ENCODE peak calls at places on chromosomes 16 and 17, in six cellular contexts. L is endothelial cell of umbilical vein, T is dorsolateral prefrontal cortex, I is uterus, U is lower leg skin, G is progenitor cell of endocrine pancreas. M is an unnamed sample.
A peak's percentile ranks its signal among the peaks of the same experiment; 100 is the strongest.

GRCh38 chr16:57610611-57611010 is 17.8 kb upstream of the ADGRG1 start:
- DNase-seq in L (no peak), T (no peak), I (no peak), U (no peak), G (no peak), M (no peak)

GRCh38 chr17:28518132-28518531 is 12.0 kb downstream of the FOXN1 start:
- DNase-seq in L (no peak), T (no peak), I (no peak), U (no peak), G (no peak), M (no peak)

GRCh38 chr16:81680444-81681263 is 98.4 kb upstream of the PLCG2 start:
- DNase-seq in L (no peak), T (no peak), I (no peak), U (no peak), G (no peak), M (no peak)

GRCh38 chr17:55576237-55576998 is 65.2 kb upstream of the SMIM36 start:
- DNase-seq in L (peak; percentile 53), T (no peak), I (peak; percentile 47), U (no peak), G (no peak), M (no peak)

GRCh38 chr17:56754523-56755208 is 79.1 kb downstream of the C17orf67 start:
- DNase-seq in L (peak; percentile 53), T (no peak), I (no peak), U (no peak), G (no peak), M (no peak)

GRCh38 chr17:80691784-80692183 is 147.1 kb downstream of the RPTOR start:
- DNase-seq in L (no peak), T (no peak), I (no peak), U (no peak), G (no peak), M (no peak)

GRCh38 chr16:23013484-23013883 is 135.8 kb downstream of the USP31 start:
- DNase-seq in L (peak; percentile 6), T (no peak), I (no peak), U (no peak), G (no peak), M (no peak)

GRCh38 chr17:17119533-17119932 is 77.3 kb downstream of the MPRIP start:
- DNase-seq in L (peak; percentile 29), T (no peak), I (no peak), U (no peak), G (no peak), M (no peak)

GRCh38 chr17:2883544-2884203 is 87.4 kb downstream of the RAP1GAP2 start:
- DNase-seq in L (no peak), T (no peak), I (no peak), U (no peak), G (no peak), M (peak; percentile 65)

GRCh38 chr16:85490971-85491771 is 122.0 kb upstream of the GSE1 start:
- DNase-seq in L (no peak), T (no peak), I (no peak), U (no peak), G (no peak), M (peak; percentile 66)

GRCh38 chr17:77887464-77888241 is 70.8 kb upstream of the TNRC6C start:
- DNase-seq in L (peak; percentile 44), T (peak; percentile 70), I (peak; percentile 86), U (peak; percentile 81), G (no peak), M (peak; percentile 60)

GRCh38 chr16:15631730-15632409 is 11.1 kb downstream of the MARF1 start:
- DNase-seq in L (no peak), T (no peak), I (no peak), U (no peak), G (no peak), M (no peak)
- TF ChIP-seq CTCF in L (no peak), T (no peak), I (no peak), U (no peak), G (no peak), M (no peak)

GRCh38 chr16:59188029-59188428 is 453.9 kb upstream of the GOT2 start:
- DNase-seq in L (no peak), T (no peak), I (no peak), U (no peak), G (no peak), M (no peak)

GRCh38 chr16:59195242-59195641 is 461.1 kb upstream of the GOT2 start:
- DNase-seq in L (no peak), T (no peak), I (no peak), U (no peak), G (no peak), M (no peak)

GRCh38 chr16:59198487-59198886 is 464.4 kb upstream of the GOT2 start:
- DNase-seq in L (peak; percentile 95), T (no peak), I (no peak), U (no peak), G (no peak), M (no peak)

GRCh38 chr16:59192551-59193199 is 458.6 kb upstream of the GOT2 start:
- DNase-seq in L (peak; percentile 46), T (no peak), I (no peak), U (no peak), G (no peak), M (peak; percentile 68)
- TF ChIP-seq CTCF in L (peak; percentile 50), T (no peak), I (no peak), U (no peak), G (peak; percentile 53), M (peak; percentile 73)

GRCh38 chr16:10946308-10946707 is 1.9 kb downstream of the CLEC16A start:
- DNase-seq in L (no peak), T (no peak), I (no peak), U (no peak), G (no peak), M (no peak)

GRCh38 chr16:10947211-10947787 is 2.9 kb downstream of the CLEC16A start:
- DNase-seq in L (no peak), T (no peak), I (no peak), U (no peak), G (no peak), M (no peak)

GRCh38 chr16:10942352-10943297 is at the start of gene DEXI:
- DNase-seq in L (peak; percentile 91), T (peak; percentile 94), I (peak; percentile 97), U (peak; percentile 91), G (peak; percentile 93), M (peak; percentile 94)

GRCh38 chr16:10945065-10945787 is 862 bp downstream of the CLEC16A start:
- DNase-seq in L (peak; percentile 24), T (no peak), I (no peak), U (no peak), G (no peak), M (no peak)

DNA sequence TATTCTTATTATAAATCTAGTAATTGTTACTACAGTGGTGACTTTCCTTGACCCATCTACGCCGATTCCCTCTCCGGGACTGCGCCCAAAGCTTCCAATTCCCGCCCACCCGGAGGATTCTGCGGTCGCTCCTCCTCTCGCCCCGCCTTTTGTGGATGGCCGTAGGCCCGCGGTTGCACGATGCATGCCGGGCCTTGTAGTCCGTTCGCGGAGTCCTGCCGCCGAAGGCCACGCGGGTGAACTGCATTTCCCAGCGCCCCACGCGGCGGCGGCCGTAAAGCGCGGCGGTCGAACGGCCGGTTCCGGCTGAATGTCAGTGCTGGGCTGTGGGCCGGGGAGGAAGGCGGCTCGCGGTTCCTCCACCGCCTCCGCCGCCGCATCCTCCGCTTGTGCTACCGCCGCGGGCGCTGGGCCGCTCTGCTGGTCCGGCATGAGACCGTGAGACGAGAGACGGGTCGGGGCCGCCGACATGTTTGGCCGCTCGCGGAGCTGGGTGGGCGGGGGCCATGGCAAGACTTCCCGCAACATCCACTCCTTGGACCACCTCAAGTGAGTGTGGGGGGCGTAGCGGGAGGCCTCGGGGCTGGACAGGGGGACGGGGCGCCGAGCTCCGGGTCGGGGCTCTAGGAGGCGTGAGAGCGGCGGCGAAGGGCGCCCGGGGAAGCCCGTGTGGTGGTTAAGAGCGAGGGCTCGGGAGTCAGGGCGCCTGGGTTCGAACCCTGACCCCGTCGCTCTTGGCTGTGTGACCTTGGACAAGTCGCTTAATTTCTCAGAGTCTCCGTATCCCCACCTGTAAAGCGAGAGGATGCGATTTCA is at the start of gene CLEC16A:
- DNase-seq in L (peak; percentile 98), T (peak; percentile 98), I (peak; percentile 99), U (peak; percentile 97), G (peak; percentile 92), M (peak; percentile 97)
- TF ChIP-seq CTCF in L (no peak), T (peak; percentile 34), I (no peak), U (no peak), G (peak; percentile 6), M (peak; percentile 43)

DNA sequence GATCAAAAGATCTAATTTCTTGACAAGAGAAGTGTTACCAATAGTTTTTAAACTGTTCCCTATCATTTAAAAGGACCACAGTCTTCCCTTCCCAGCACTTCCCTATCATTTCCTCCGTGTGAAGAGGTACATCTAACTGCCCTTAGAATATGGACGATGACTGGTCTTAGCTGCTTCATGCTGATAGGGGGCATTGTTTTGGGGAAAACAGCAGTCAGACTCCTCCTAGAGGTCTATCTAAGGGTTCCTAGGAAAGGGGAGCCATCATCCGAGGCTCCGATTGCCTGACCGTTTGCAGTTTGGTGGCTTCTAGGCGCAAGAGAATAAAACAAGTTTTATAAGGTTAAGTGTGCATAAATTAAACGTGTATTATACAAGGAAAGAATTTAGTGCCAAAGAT is 7.1 kb downstream of the FZD2 start:
- DNase-seq in L (no peak), T (no peak), I (no peak), U (no peak), G (no peak), M (no peak)
- TF ChIP-seq CTCF in L (no peak), T (no peak), I (no peak), U (no peak), G (no peak), M (no peak)

DNA sequence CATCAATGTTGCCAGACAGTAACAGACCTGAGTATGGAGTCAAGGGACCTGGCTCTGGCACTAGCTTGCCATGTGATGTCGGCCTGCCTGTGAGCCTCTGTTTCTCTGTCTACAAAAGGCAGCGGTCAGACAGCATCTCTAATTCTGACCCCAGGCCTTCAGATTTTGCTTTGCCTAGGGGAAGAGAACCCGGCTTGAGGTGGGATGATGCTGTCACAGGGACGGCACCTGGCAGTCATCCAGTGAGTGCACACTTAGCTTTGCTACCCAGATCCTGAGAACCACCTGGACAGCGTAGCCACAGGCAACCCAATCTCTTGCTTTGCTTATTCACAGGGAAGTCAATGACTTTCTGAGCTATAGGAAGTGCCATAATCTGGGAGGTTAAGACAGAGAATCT is 135.2 kb upstream of the SALL1 start:
- DNase-seq in L (no peak), T (no peak), I (no peak), U (no peak), G (no peak), M (no peak)
- TF ChIP-seq CTCF in L (no peak), T (no peak), I (no peak), U (no peak), G (no peak), M (no peak)

DNA sequence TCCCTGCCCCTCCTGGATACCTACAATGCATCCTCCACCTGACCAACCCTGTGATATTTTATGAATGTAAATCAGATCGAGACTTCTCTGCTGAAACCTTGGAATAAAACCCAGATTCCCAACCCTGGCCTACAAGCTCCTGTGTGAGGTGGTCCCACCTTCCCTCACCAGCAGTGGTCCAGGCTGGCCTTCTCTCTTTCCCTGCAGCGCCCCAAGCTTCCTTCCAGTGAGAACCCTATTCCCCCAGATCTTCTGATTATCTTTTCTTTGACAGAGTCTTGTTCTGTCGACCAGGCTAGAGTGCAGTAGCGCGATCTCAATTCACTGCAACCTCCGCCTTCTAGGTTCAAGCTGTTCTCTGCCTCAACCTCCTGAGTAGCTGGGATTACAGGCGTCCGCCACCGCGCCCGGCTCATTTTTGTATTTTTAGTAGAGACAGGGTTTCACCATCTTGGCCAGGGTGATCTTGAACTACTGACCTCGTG is 2.5 kb upstream of the HELZ start:
- DNase-seq in L (no peak), T (no peak), I (no peak), U (no peak), G (no peak), M (no peak)
- TF ChIP-seq CTCF in L (no peak), T (no peak), I (no peak), U (no peak), G (no peak), M (no peak)

GRCh38 chr17:79028496-79029326 is 4.7 kb downstream of the C1QTNF1 start:
- DNase-seq in L (no peak), T (no peak), I (peak; percentile 12), U (no peak), G (no peak), M (no peak)
- TF ChIP-seq CTCF in L (peak; percentile 9), T (no peak), I (peak; percentile 6), U (no peak), G (peak; percentile 11), M (no peak)

M was measured in glutamatergic neuron.